ENCODE peak calls at places on chromosomes 11 and 22, in nine cellular contexts. N is foreskin fibroblast, Z is spleen, Q is astrocyte, Y is fibroblast of lung, H is A549, J is PC-3, G is endodermal cell, S is A673. L is an unnamed sample.

GRCh38 chr22:43273902-43274484 is 69.2 kb downstream of the SCUBE1 start:
- DNase-seq in S (peak; percentile 54), G (peak; percentile 89), Y (peak; percentile 33), Z (no peak), N (peak; percentile 42), J (peak; percentile 54), H (peak; percentile 61), Q (no peak), L (no peak)

GRCh38 chr11:71138737-71139425 is 113.5 kb downstream of the SHANK2 start:
- DNase-seq in Q (no peak), N (no peak), Z (peak; percentile 34), S (no peak), G (no peak), Y (no peak), H (no peak), J (no peak), L (no peak)

GRCh38 chr11:42524534-42525227 is 787.1 kb upstream of the API5 start:
- DNase-seq in Z (no peak), G (peak; percentile 93), J (peak; percentile 77), H (peak; percentile 48), N (peak; percentile 1), Q (peak; percentile 74), Y (peak; percentile 81), S (peak; percentile 87), L (no peak)

GRCh38 chr11:122775675-122776271 is 62.5 kb upstream of the CRTAM start:
- DNase-seq in G (no peak), Z (no peak), Y (no peak), H (no peak), Q (no peak), N (no peak), S (no peak), J (no peak), L (no peak)

GRCh38 chr11:95296165-95296564 is 65.2 kb upstream of the SESN3 start:
- DNase-seq in G (no peak), J (no peak), S (no peak), H (no peak), Y (peak; percentile 65), Q (peak; percentile 44), Z (no peak), N (no peak), L (no peak)

GRCh38 chr11:34234086-34234740 is 123.6 kb downstream of the ABTB2 start:
- DNase-seq in Q (peak; percentile 75), J (peak; percentile 78), Y (peak; percentile 82), N (no peak), G (peak; percentile 90), H (peak; percentile 84), Z (no peak), S (peak; percentile 91), L (no peak)

GRCh38 chr11:130243816-130244215 is 70.9 kb downstream of the ZBTB44 start:
- DNase-seq in Q (no peak), H (no peak), Z (no peak), Y (no peak), N (no peak), J (no peak), S (no peak), G (no peak), L (no peak)

GRCh38 chr11:134341805-134342571 is 10.2 kb downstream of the GLB1L2 start:
- DNase-seq in Q (no peak), S (no peak), Z (no peak), G (no peak), H (no peak), Y (no peak), N (no peak), J (no peak), L (no peak)

GRCh38 chr11:22634897-22635629 is 9.4 kb upstream of the FANCF start:
- DNase-seq in Q (peak; percentile 7), Y (peak; percentile 20), J (no peak), S (peak; percentile 51), Z (peak; percentile 40), H (no peak), G (peak; percentile 83), N (peak; percentile 6), L (no peak)

GRCh38 chr22:22076937-22077703 is 94.5 kb upstream of the TOP3B start:
- DNase-seq in S (no peak), Y (no peak), Z (no peak), Q (no peak), H (no peak), N (peak; percentile 14), G (no peak), J (peak; percentile 38), L (no peak)

GRCh38 chr11:44777537-44778199 is 50.9 kb downstream of the TSPAN18 start:
- DNase-seq in Q (no peak), G (peak; percentile 51), S (peak; percentile 94), H (no peak), Z (peak; percentile 31), N (no peak), Y (no peak), J (no peak), L (no peak)

GRCh38 chr11:64044730-64045386 is 9.1 kb downstream of the FLRT1 start:
- DNase-seq in Q (no peak), Z (no peak), J (no peak), G (no peak), S (peak; percentile 33), Y (no peak), H (no peak), N (no peak), L (no peak)

GRCh38 chr11:36033082-36033751 is 89.4 kb downstream of the LDLRAD3 start:
- DNase-seq in S (no peak), N (no peak), Q (no peak), H (no peak), J (no peak), Z (no peak), G (peak; percentile 61), Y (no peak), L (no peak)

GRCh38 chr11:83836883-83837654 is 550.9 kb upstream of the CCDC90B start:
- DNase-seq in Y (peak; percentile 37), Q (peak; percentile 35), J (peak; percentile 58), H (peak; percentile 52), G (peak; percentile 85), S (peak; percentile 77), N (no peak), Z (no peak), L (no peak)

GRCh38 chr22:35072939-35073338 is 7.0 kb downstream of the ISX start:
- DNase-seq in Q (no peak), G (no peak), H (no peak), N (no peak), Y (peak; percentile 1), S (peak; percentile 40), J (peak; percentile 44), Z (no peak), L (no peak)

GRCh38 chr11:65915101-65915820 is 3.6 kb downstream of the C11orf68 start:
- DNase-seq in G (peak; percentile 49), J (no peak), H (no peak), Y (no peak), Q (no peak), S (no peak), N (no peak), Z (no peak), L (no peak)

GRCh38 chr11:118980191-118980881 is 8.8 kb downstream of the FOXR1 start:
- DNase-seq in Z (peak; percentile 43), N (no peak), Q (no peak), Y (no peak), G (peak; percentile 79), H (no peak), J (no peak), S (no peak), L (no peak)
- H3K4me3 ChIP-seq in Z (no peak overlapping the region), N (no peak overlapping the region), Q (no peak overlapping the region), Y (no peak overlapping the region), G (no peak overlapping the region), H (no peak overlapping the region), J (no peak overlapping the region), S (no peak overlapping the region), L (no peak overlapping the region)

GRCh38 chr11:78415338-78415737 is 2.3 kb downstream of the GAB2 start:
- DNase-seq in G (no peak), Q (no peak), H (no peak), N (no peak), Y (no peak), S (no peak), Z (no peak), J (no peak), L (no peak)

GRCh38 chr11:78417888-78418583 is 416 bp upstream of the GAB2 start:
- DNase-seq in Q (peak; percentile 44), G (peak; percentile 92), Z (peak; percentile 96), S (peak; percentile 94), H (peak; percentile 73), N (peak; percentile 78), Y (peak; percentile 73), J (peak; percentile 86), L (no peak)

GRCh38 chr11:78417175-78417887 is at the start of gene GAB2:
- DNase-seq in G (peak; percentile 86), N (no peak), J (peak; percentile 36), S (no peak), Y (no peak), H (no peak), Q (no peak), Z (peak; percentile 92), L (no peak)

GRCh38 chr11:78414321-78415051 is 3.1 kb downstream of the GAB2 start:
- DNase-seq in J (peak; percentile 64), Z (no peak), G (no peak), Q (no peak), Y (no peak), H (peak; percentile 29), S (peak; percentile 54), N (no peak), L (no peak)

DNA sequence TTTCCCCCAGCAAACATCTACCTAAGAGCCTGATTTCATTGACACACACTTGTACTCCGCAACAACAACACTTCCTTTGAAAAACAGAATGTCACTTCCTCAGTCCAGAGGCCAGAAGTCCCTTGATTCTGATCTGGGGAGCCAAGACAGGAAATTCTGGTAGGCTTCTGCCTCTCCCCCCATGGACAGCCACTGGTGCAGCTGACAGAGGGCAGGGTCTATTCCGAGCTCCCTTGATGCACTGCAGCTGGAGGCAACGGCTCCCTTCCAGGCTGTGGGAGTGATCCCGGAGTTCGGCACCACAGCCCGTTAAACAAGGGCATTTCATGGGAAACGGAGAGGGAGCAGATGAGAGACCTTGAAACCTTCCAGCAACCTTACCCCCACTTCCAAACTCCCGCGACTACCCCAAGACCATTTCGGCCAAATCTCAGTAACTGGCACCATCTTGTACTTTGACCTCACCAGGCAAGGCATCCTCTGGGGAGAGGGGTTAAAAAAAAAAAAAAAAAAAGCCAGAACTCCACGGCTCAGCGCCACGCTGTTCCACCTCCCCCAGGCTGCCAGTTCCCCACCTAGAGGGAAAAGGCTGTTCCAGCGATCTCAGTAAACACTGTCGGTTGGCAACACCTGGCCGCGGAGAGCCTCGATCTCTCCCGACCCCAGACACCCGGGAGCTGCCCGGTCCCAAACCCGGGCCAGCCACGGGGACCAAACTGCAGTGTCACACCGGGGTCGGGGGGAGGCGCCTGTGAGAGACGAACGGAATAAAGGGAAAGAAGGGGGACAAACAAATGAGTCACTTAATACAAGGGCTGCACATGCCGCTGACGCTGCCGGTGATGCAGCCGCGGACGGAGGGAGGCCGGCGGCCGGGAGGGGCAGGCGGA is 1.1 kb downstream of the GAB2 start:
- DNase-seq in G (peak; percentile 93), N (peak; percentile 82), Q (peak; percentile 73), Y (peak; percentile 80), Z (peak; percentile 95), S (peak; percentile 96), J (peak; percentile 90), H (peak; percentile 88), L (no peak)
- TF ChIP-seq CTCF in G (peak; percentile 73), N (peak; percentile 23), Q (peak; percentile 19), Y (peak; percentile 43), Z (peak; percentile 76), S (peak; percentile 80), J (peak; percentile 73), H (peak; percentile 55), L (peak; percentile 60)

GRCh38 chr22:37818397-37819099 is 4.6 kb upstream of the GALR3 start:
- DNase-seq in Q (peak; percentile 45), Z (peak; percentile 91), N (peak; percentile 55), S (peak; percentile 64), G (peak; percentile 90), Y (peak; percentile 64), H (no peak), J (no peak), L (no peak)
- H3K4me3 ChIP-seq in Q (peak overlapping the region; percentile 20), Z (peak overlapping the region; percentile 43), N (peak overlapping the region; percentile 13), S (peak overlapping the region; percentile 34), G (no peak overlapping the region), Y (peak overlapping the region; percentile 40), H (no peak overlapping the region), J (no peak overlapping the region), L (peak overlapping the region; percentile 43)

GRCh38 chr11:119284344-119285157 is 32.4 kb downstream of the MCAM start:
- DNase-seq in Y (peak; percentile 36), G (no peak), Q (peak; percentile 22), Z (no peak), S (peak; percentile 54), J (peak; percentile 73), H (peak; percentile 39), N (peak; percentile 13), L (peak; percentile 5)
- TF ChIP-seq CTCF in Y (peak; percentile 27), G (peak; percentile 72), Q (peak; percentile 32), Z (peak; percentile 54), S (peak; percentile 67), J (peak; percentile 83), H (peak; percentile 51), N (peak; percentile 47), L (peak; percentile 49)